ENCODE peak calls at places on chromosomes 4 and X, in four cellular contexts. One of them, this sample, is unnamed.

GRCh38 chr4:154506253-154506652 is 14.7 kb upstream of the DCHS2 start:
- DNase-seq in HepG2: peak; percentile 27
- DNase-seq in GM12878: no peak
- DNase-seq in K562: peak; percentile 72
- DNase-seq in this sample: peak; percentile 13

GRCh38 chr4:81166431-81166830 is 48.6 kb downstream of the PRKG2 start:
- DNase-seq in HepG2: no peak
- DNase-seq in GM12878: no peak
- DNase-seq in K562: no peak
- DNase-seq in this sample: no peak

GRCh38 chrX:39667746-39668507 is 429.8 kb downstream of the BCOR start:
- DNase-seq in HepG2: no peak
- DNase-seq in GM12878: no peak
- DNase-seq in K562: no peak
- DNase-seq in this sample: no peak

GRCh38 chr4:53514509-53514908 is 76.8 kb downstream of the LNX1 start:
- DNase-seq in HepG2: no peak
- DNase-seq in GM12878: no peak
- DNase-seq in K562: no peak
- DNase-seq in this sample: no peak

GRCh38 chr4:38832624-38833528 is 23.7 kb downstream of the TLR6 start:
- DNase-seq in HepG2: no peak
- DNase-seq in GM12878: no peak
- DNase-seq in K562: no peak
- DNase-seq in this sample: no peak

GRCh38 chrX:17654116-17654515 is 83.2 kb upstream of the SCML1 start:
- DNase-seq in HepG2: no peak
- DNase-seq in GM12878: no peak
- DNase-seq in K562: no peak
- DNase-seq in this sample: no peak

GRCh38 chr4:139676913-139677585 is 11.4 kb downstream of the MGST2 start:
- DNase-seq in HepG2: peak; percentile 82
- DNase-seq in GM12878: no peak
- DNase-seq in K562: no peak
- DNase-seq in this sample: no peak

GRCh38 chrX:56503941-56504673 is 59.3 kb upstream of the UBQLN2 start:
- DNase-seq in HepG2: no peak
- DNase-seq in GM12878: no peak
- DNase-seq in K562: no peak
- DNase-seq in this sample: no peak

GRCh38 chr4:24657768-24658617 is 73.6 kb upstream of the DHX15 start:
- DNase-seq in HepG2: peak; percentile 73
- DNase-seq in GM12878: peak; percentile 80
- DNase-seq in K562: no peak
- DNase-seq in this sample: peak; percentile 47

GRCh38 chrX:39577976-39578962 is 519.5 kb downstream of the BCOR start:
- DNase-seq in HepG2: no peak
- DNase-seq in GM12878: peak; percentile 68
- DNase-seq in K562: no peak
- DNase-seq in this sample: no peak

GRCh38 chr4:77003400-77003799 is 53.8 kb downstream of the SEPTIN11 start:
- DNase-seq in HepG2: no peak
- DNase-seq in GM12878: no peak
- DNase-seq in K562: no peak
- DNase-seq in this sample: no peak

GRCh38 chr4:144709793-144710525 is 64.0 kb downstream of the HHIP start:
- DNase-seq in HepG2: no peak
- DNase-seq in GM12878: no peak
- DNase-seq in K562: no peak
- DNase-seq in this sample: peak; percentile 81

GRCh38 chr4:158159054-158159717 is 13.6 kb downstream of the GASK1B start:
- DNase-seq in HepG2: no peak
- DNase-seq in GM12878: no peak
- DNase-seq in K562: no peak
- DNase-seq in this sample: no peak

DNA sequence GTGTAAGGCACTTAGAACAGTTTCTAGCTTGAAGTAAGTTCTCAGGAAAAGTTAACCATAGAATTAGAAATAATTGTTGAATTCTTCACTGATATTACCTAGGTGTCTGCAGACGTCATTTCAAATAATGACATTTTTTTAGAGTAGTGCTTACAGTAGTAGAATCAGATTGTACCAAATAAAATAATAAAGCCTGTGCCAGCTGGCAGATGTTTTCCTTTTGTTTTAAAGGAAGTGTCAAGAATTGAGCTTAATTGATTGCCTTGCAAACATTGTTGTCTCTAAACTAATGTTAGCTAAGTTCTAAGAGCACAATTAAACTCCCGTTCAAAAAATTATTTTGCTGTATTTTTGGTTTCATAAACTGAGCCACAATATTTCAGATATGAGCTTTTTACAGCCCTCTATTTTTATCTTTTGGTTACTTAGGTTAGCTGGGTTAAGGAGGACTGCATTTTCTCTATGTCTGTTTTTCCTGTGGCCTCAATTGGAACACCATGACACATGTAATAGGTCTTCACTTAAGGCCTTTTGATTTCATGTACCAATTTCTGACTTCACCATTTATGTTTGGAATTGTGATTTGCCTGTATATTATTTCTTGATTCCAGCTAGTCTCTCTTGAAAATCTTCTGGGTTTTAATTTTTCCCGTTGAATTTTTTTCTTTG is 64.2 kb downstream of the DCUN1D4 start:
- DNase-seq in HepG2: no peak
- DNase-seq in GM12878: no peak
- DNase-seq in K562: no peak
- DNase-seq in this sample: no peak
- TF ChIP-seq REST in HepG2: no peak
- TF ChIP-seq REST in GM12878: no peak
- TF ChIP-seq REST in K562: no peak
- TF ChIP-seq REST in this sample: no peak

GRCh38 chr4:110597582-110597981 is 25.3 kb downstream of the PITX2 start:
- DNase-seq in HepG2: no peak
- DNase-seq in GM12878: no peak
- DNase-seq in K562: no peak
- DNase-seq in this sample: no peak
- TF ChIP-seq ATF3 in HepG2: no peak
- TF ChIP-seq ATF3 in GM12878: no peak
- TF ChIP-seq ATF3 in K562: no peak
- TF ChIP-seq ATF3 in this sample: no peak

DNA sequence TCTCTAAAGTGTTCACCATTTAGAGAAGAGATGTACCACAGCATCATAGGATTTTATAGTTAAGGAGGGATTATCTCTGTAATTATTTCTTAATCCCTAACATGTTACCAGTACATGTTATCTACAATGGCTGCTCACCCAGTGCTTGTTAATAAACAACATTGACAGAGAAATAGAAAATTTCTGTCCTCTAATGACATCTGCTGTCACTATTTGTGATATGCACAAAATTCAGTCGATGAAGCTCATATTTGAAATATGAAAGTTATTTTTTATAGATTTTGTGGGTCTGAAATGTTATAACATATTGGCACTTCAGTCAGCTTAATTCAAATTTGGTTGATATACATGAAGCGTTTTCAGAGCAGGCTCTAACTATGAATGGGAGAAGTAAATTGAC is 48.8 kb upstream of the GRXCR1 start:
- DNase-seq in HepG2: no peak
- DNase-seq in GM12878: no peak
- DNase-seq in K562: no peak
- DNase-seq in this sample: no peak
- TF ChIP-seq CTCF in HepG2: no peak
- TF ChIP-seq CTCF in GM12878: no peak
- TF ChIP-seq CTCF in K562: no peak
- TF ChIP-seq CTCF in this sample: no peak

GRCh38 chr4:94852601-94853000 is 94.8 kb downstream of the BMPR1B start:
- DNase-seq in HepG2: no peak
- DNase-seq in GM12878: no peak
- DNase-seq in K562: no peak
- DNase-seq in this sample: no peak

GRCh38 chr4:94848326-94848725 is 90.6 kb downstream of the BMPR1B start:
- DNase-seq in HepG2: no peak
- DNase-seq in GM12878: no peak
- DNase-seq in K562: no peak
- DNase-seq in this sample: no peak

GRCh38 chr4:94849901-94850300 is 92.1 kb downstream of the BMPR1B start:
- DNase-seq in HepG2: no peak
- DNase-seq in GM12878: no peak
- DNase-seq in K562: no peak
- DNase-seq in this sample: no peak
- TF ChIP-seq REST in HepG2: no peak
- TF ChIP-seq REST in GM12878: no peak
- TF ChIP-seq REST in K562: no peak
- TF ChIP-seq REST in this sample: no peak

GRCh38 chrX:55450259-55450658 is 1.7 kb upstream of the MAGEH1 start:
- DNase-seq in HepG2: peak; percentile 3
- DNase-seq in GM12878: no peak
- DNase-seq in K562: peak; percentile 26
- DNase-seq in this sample: no peak
- TF ChIP-seq ATF3 in HepG2: no peak
- TF ChIP-seq ATF3 in GM12878: no peak
- TF ChIP-seq ATF3 in K562: no peak
- TF ChIP-seq ATF3 in this sample: no peak

DNA sequence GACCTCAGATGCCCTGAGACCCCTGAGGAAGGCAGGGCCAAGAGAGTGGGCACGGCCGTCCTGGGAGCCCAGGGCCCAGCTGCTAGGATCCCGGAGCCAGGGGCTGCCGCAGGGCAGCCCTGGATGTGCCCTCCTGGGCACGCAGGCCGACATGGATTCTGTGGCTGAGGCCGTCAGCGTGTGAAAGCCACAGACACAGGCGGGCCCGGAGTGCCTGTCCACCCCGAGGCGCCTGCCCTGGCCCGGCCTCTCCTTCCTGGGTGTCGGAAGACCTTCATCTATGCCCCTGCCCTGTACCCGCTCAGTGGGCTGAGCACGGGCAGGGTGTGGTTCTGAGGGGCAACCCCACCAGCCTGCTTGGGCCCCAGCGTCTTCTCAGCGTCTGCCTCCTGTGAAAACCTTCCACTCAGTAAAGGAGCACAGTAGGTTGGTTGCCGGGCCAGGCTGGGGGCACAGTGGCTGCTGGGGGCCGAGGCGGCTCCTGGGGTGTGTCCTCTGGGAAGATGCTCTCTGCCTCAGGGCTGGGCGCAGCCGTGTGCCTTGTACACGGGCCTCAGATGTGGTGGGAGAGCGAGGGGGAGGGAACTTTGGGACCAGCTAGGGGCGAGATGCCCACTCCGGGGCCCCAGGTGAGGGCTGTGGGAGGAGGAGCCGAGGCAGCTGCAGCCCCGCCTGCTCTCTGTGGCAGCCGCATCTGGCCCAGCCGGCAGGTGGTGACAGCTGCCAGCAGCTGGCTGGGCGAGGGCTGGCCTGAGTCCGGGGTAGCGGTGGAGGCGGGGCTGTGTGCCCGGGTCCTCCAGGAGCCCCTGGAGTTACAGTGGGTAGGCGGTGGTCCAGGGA is 20.8 kb downstream of the FGFRL1 start:
- DNase-seq in HepG2: no peak
- DNase-seq in GM12878: no peak
- DNase-seq in K562: no peak
- DNase-seq in this sample: no peak
- TF ChIP-seq CTCF in HepG2: peak; percentile 39
- TF ChIP-seq CTCF in GM12878: no peak
- TF ChIP-seq CTCF in K562: peak; percentile 17
- TF ChIP-seq CTCF in this sample: peak; percentile 32

GRCh38 chr4:22500831-22501714 is 14.8 kb downstream of the ADGRA3 start:
- DNase-seq in HepG2: no peak
- DNase-seq in GM12878: peak; percentile 28
- DNase-seq in K562: no peak
- DNase-seq in this sample: peak; percentile 66

GRCh38 chr4:22501715-22502095 is 14.2 kb downstream of the ADGRA3 start:
- DNase-seq in HepG2: no peak
- DNase-seq in GM12878: no peak
- DNase-seq in K562: no peak
- DNase-seq in this sample: no peak

GRCh38 chr4:22502895-22503814 is 12.7 kb downstream of the ADGRA3 start:
- DNase-seq in HepG2: no peak
- DNase-seq in GM12878: no peak
- DNase-seq in K562: no peak
- DNase-seq in this sample: no peak

GRCh38 chr4:22498866-22499265 is 17.0 kb downstream of the ADGRA3 start:
- DNase-seq in HepG2: no peak
- DNase-seq in GM12878: no peak
- DNase-seq in K562: no peak
- DNase-seq in this sample: no peak

GRCh38 chr4:22500128-22500611 is 15.7 kb downstream of the ADGRA3 start:
- DNase-seq in HepG2: no peak
- DNase-seq in GM12878: no peak
- DNase-seq in K562: no peak
- DNase-seq in this sample: no peak
- TF ChIP-seq REST in HepG2: no peak
- TF ChIP-seq REST in GM12878: no peak
- TF ChIP-seq REST in K562: no peak
- TF ChIP-seq REST in this sample: no peak

GRCh38 chrX:1281511-1281910 is 12.9 kb downstream of the CSF2RA start:
- DNase-seq in HepG2: no peak
- DNase-seq in GM12878: no peak
- DNase-seq in K562: no peak
- DNase-seq in this sample: no peak
- TF ChIP-seq ATF3 in HepG2: no peak
- TF ChIP-seq ATF3 in GM12878: no peak
- TF ChIP-seq ATF3 in K562: no peak
- TF ChIP-seq ATF3 in this sample: no peak